ENCODE peak calls at places on chromosomes 1 and 21, in eight cellular contexts. One of them, this sample, is unnamed.

GRCh38 chr1:24111264-24111997 is 504 bp downstream of the MYOM3 start:
- DNase-seq in prostate gland: peak; percentile 50
- DNase-seq in mesenchymal stem cell: no peak
- DNase-seq in neuronal stem cell: no peak
- DNase-seq in SJSA1: no peak
- DNase-seq in K562: no peak
- DNase-seq in upper lobe of right lung: peak; percentile 64
- DNase-seq in mesendoderm: no peak
- DNase-seq in this sample: no peak

GRCh38 chr1:13945856-13946255 is 245.9 kb downstream of the PRDM2 start:
- DNase-seq in mesenchymal stem cell: no peak
- DNase-seq in neuronal stem cell: no peak
- DNase-seq in SJSA1: no peak
- DNase-seq in K562: no peak
- DNase-seq in upper lobe of right lung: no peak
- DNase-seq in prostate gland: no peak
- DNase-seq in mesendoderm: no peak
- DNase-seq in this sample: no peak

GRCh38 chr1:213231795-213232231 is 180.8 kb downstream of the RPS6KC1 start:
- DNase-seq in neuronal stem cell: peak; percentile 20
- DNase-seq in SJSA1: no peak
- DNase-seq in K562: no peak
- DNase-seq in upper lobe of right lung: no peak
- DNase-seq in prostate gland: no peak
- DNase-seq in mesendoderm: peak; percentile 39
- DNase-seq in mesenchymal stem cell: peak; percentile 26
- DNase-seq in this sample: no peak

GRCh38 chr1:50981741-50982140 is 11.7 kb downstream of the CDKN2C start:
- DNase-seq in prostate gland: no peak
- DNase-seq in mesendoderm: no peak
- DNase-seq in upper lobe of right lung: no peak
- DNase-seq in SJSA1: no peak
- DNase-seq in neuronal stem cell: no peak
- DNase-seq in K562: peak; percentile 53
- DNase-seq in mesenchymal stem cell: no peak
- DNase-seq in this sample: no peak

GRCh38 chr1:213376862-213377372 is 325.9 kb downstream of the RPS6KC1 start:
- DNase-seq in prostate gland: no peak
- DNase-seq in neuronal stem cell: no peak
- DNase-seq in mesendoderm: peak; percentile 81
- DNase-seq in SJSA1: no peak
- DNase-seq in K562: no peak
- DNase-seq in mesenchymal stem cell: no peak
- DNase-seq in upper lobe of right lung: no peak
- DNase-seq in this sample: no peak

GRCh38 chr1:42385283-42385682 is 4.7 kb downstream of the RIMKLA start:
- DNase-seq in mesenchymal stem cell: peak; percentile 9
- DNase-seq in prostate gland: no peak
- DNase-seq in SJSA1: no peak
- DNase-seq in K562: no peak
- DNase-seq in mesendoderm: peak; percentile 8
- DNase-seq in neuronal stem cell: no peak
- DNase-seq in upper lobe of right lung: no peak
- DNase-seq in this sample: no peak

GRCh38 chr1:36327421-36328087 is 4.1 kb upstream of the EVA1B start:
- DNase-seq in SJSA1: no peak
- DNase-seq in K562: no peak
- DNase-seq in prostate gland: no peak
- DNase-seq in mesenchymal stem cell: peak; percentile 82
- DNase-seq in mesendoderm: no peak
- DNase-seq in neuronal stem cell: no peak
- DNase-seq in upper lobe of right lung: no peak
- DNase-seq in this sample: no peak

GRCh38 chr1:16617778-16618580 is 4.6 kb upstream of the NBPF1 start:
- DNase-seq in mesenchymal stem cell: no peak
- DNase-seq in SJSA1: peak; percentile 53
- DNase-seq in neuronal stem cell: no peak
- DNase-seq in mesendoderm: no peak
- DNase-seq in prostate gland: no peak
- DNase-seq in upper lobe of right lung: no peak
- DNase-seq in K562: no peak
- DNase-seq in this sample: no peak

GRCh38 chr21:21146587-21147373 is 148.6 kb downstream of the NCAM2 start:
- DNase-seq in mesendoderm: no peak
- DNase-seq in upper lobe of right lung: no peak
- DNase-seq in neuronal stem cell: no peak
- DNase-seq in K562: peak; percentile 96
- DNase-seq in mesenchymal stem cell: no peak
- DNase-seq in prostate gland: no peak
- DNase-seq in SJSA1: no peak
- DNase-seq in this sample: no peak

GRCh38 chr1:28129150-28129549 is 40.7 kb upstream of the EYA3 start:
- DNase-seq in mesenchymal stem cell: peak; percentile 43
- DNase-seq in mesendoderm: no peak
- DNase-seq in K562: no peak
- DNase-seq in upper lobe of right lung: no peak
- DNase-seq in prostate gland: no peak
- DNase-seq in neuronal stem cell: no peak
- DNase-seq in SJSA1: no peak
- DNase-seq in this sample: no peak

GRCh38 chr1:162902372-162902771 is 41.4 kb upstream of the CCDC190 start:
- DNase-seq in neuronal stem cell: no peak
- DNase-seq in SJSA1: no peak
- DNase-seq in mesendoderm: no peak
- DNase-seq in upper lobe of right lung: no peak
- DNase-seq in mesenchymal stem cell: peak; percentile 17
- DNase-seq in prostate gland: no peak
- DNase-seq in K562: no peak
- DNase-seq in this sample: no peak

GRCh38 chr1:23027352-23027907 is 8.2 kb downstream of the KDM1A start:
- DNase-seq in mesenchymal stem cell: no peak
- DNase-seq in neuronal stem cell: no peak
- DNase-seq in SJSA1: no peak
- DNase-seq in upper lobe of right lung: no peak
- DNase-seq in mesendoderm: no peak
- DNase-seq in K562: no peak
- DNase-seq in prostate gland: no peak
- DNase-seq in this sample: no peak

GRCh38 chr1:175073633-175074032 is 6.0 kb downstream of the TNN start:
- DNase-seq in K562: no peak
- DNase-seq in prostate gland: no peak
- DNase-seq in SJSA1: no peak
- DNase-seq in mesenchymal stem cell: no peak
- DNase-seq in neuronal stem cell: no peak
- DNase-seq in mesendoderm: peak; percentile 13
- DNase-seq in upper lobe of right lung: no peak
- DNase-seq in this sample: no peak

GRCh38 chr1:117670996-117671780 is 65.3 kb downstream of the TENT5C start:
- DNase-seq in upper lobe of right lung: no peak
- DNase-seq in K562: no peak
- DNase-seq in mesendoderm: no peak
- DNase-seq in SJSA1: no peak
- DNase-seq in mesenchymal stem cell: no peak
- DNase-seq in prostate gland: no peak
- DNase-seq in neuronal stem cell: no peak
- DNase-seq in this sample: no peak

GRCh38 chr1:93659805-93660479 is 21.7 kb downstream of the BCAR3 start:
- DNase-seq in mesendoderm: no peak
- DNase-seq in neuronal stem cell: no peak
- DNase-seq in prostate gland: no peak
- DNase-seq in upper lobe of right lung: no peak
- DNase-seq in SJSA1: no peak
- DNase-seq in mesenchymal stem cell: peak; percentile 58
- DNase-seq in K562: peak; percentile 50
- DNase-seq in this sample: no peak

GRCh38 chr1:93661829-93662474 is 19.7 kb downstream of the BCAR3 start:
- DNase-seq in mesendoderm: peak; percentile 77
- DNase-seq in SJSA1: peak; percentile 70
- DNase-seq in mesenchymal stem cell: peak; percentile 87
- DNase-seq in neuronal stem cell: no peak
- DNase-seq in prostate gland: no peak
- DNase-seq in upper lobe of right lung: no peak
- DNase-seq in K562: peak; percentile 54
- DNase-seq in this sample: no peak

GRCh38 chr1:93665015-93665414 is 16.6 kb downstream of the BCAR3 start:
- DNase-seq in mesenchymal stem cell: peak; percentile 61
- DNase-seq in upper lobe of right lung: no peak
- DNase-seq in SJSA1: no peak
- DNase-seq in K562: no peak
- DNase-seq in neuronal stem cell: no peak
- DNase-seq in prostate gland: no peak
- DNase-seq in mesendoderm: no peak
- DNase-seq in this sample: no peak

GRCh38 chr1:93663191-93663614 is 18.4 kb downstream of the BCAR3 start:
- DNase-seq in K562: no peak
- DNase-seq in mesendoderm: peak; percentile 62
- DNase-seq in prostate gland: no peak
- DNase-seq in mesenchymal stem cell: no peak
- DNase-seq in SJSA1: no peak
- DNase-seq in neuronal stem cell: no peak
- DNase-seq in upper lobe of right lung: no peak
- DNase-seq in this sample: no peak

DNA sequence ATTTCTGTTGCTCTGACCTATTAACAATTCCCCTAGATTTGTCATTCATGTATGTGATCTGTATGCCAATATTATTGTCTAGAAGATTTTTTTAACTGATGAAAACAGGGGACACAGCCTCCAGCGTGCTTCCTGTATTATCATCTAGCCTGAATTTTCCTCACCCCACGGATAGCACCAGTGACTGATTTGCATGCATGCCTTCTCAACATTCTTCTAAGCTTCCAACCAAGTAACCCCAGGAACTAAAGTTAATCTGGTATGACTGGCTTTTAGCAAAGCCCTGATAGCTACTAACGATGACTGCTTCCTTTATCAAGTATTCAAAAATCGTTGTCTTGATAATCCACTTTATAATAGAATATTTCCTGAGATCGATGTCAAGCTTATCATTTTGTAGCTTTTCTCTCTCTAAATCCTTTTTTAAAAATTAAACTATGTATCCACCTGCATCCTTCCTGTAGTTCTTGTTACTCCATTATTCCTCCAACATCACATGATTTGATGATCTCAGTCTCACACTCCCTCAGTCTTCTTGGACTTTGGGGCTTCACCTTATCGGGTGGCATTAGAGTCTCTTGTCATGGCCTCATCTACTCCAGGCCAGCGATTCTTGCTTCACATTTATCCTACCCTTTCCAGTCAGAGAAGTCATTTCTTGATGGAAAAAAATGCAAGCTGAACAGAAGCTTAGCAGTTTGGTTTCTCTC is 19.0 kb downstream of the BCAR3 start:
- DNase-seq in SJSA1: no peak
- DNase-seq in mesenchymal stem cell: peak; percentile 56
- DNase-seq in neuronal stem cell: no peak
- DNase-seq in prostate gland: no peak
- DNase-seq in K562: no peak
- DNase-seq in mesendoderm: peak; percentile 92
- DNase-seq in upper lobe of right lung: no peak
- DNase-seq in this sample: no peak
- H3K4me1 ChIP-seq in SJSA1: peaks cover 76% of the 10 kb centered on the region
- H3K4me1 ChIP-seq in mesenchymal stem cell: peaks cover 17% of the 10 kb centered on the region
- H3K4me1 ChIP-seq in neuronal stem cell: peaks cover 8% of the 10 kb centered on the region
- H3K4me1 ChIP-seq in prostate gland: peaks cover 2% of the 10 kb centered on the region
- H3K4me1 ChIP-seq in K562: peaks cover 46% of the 10 kb centered on the region
- H3K4me1 ChIP-seq in mesendoderm: peaks cover 33% of the 10 kb centered on the region
- H3K4me1 ChIP-seq in upper lobe of right lung: peaks cover 31% of the 10 kb centered on the region
- H3K4me1 ChIP-seq in this sample: peaks cover 29% of the 10 kb centered on the region

DNA sequence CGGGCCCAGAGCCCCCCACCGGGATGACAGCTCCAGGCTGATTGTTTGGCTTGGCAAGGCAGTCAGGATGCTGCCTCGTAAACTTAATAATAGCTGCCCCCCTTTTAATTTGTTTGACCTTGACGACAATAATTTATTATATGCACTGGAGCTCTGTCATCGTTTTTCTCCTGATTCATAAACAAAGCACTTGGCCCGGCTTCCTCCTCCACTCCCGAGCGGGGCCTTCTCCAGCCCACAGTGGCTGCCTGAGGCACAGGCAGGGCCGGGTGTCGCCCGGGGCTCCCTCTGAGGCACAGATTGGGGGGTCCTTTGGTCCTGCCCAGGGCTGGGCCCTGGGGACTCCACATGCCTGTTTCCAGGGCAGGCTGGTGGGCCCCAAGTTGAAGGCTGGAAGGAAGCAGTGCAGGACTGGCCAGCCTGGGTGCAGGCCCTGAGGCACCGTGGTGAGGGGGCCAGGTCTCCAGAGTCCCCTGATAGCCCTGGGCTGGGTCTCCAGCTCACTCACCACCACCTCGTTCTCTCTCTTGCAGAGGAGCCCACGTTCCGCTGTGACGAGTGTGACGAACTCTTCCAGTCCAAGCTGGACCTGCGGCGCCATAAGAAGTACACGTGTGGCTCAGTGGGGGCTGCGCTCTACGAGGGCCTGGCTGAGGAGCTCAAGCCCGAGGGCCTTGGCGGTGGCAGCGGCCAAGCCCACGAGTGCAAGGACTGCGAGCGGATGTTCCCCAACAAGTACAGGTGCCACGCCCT is 52.0 kb upstream of the ARHGEF16 start:
- DNase-seq in SJSA1: no peak
- DNase-seq in mesendoderm: no peak
- DNase-seq in prostate gland: no peak
- DNase-seq in upper lobe of right lung: no peak
- DNase-seq in K562: no peak
- DNase-seq in mesenchymal stem cell: no peak
- DNase-seq in neuronal stem cell: no peak
- DNase-seq in this sample: no peak
- H3K27ac ChIP-seq in SJSA1: no peak overlapping the region
- H3K27ac ChIP-seq in mesendoderm: no peak overlapping the region
- H3K27ac ChIP-seq in prostate gland: no peak overlapping the region
- H3K27ac ChIP-seq in upper lobe of right lung: no peak overlapping the region
- H3K27ac ChIP-seq in K562: no peak overlapping the region
- H3K27ac ChIP-seq in mesenchymal stem cell: no peak overlapping the region
- H3K27ac ChIP-seq in neuronal stem cell: no peak overlapping the region
- H3K27ac ChIP-seq in this sample: no peak overlapping the region

DNA sequence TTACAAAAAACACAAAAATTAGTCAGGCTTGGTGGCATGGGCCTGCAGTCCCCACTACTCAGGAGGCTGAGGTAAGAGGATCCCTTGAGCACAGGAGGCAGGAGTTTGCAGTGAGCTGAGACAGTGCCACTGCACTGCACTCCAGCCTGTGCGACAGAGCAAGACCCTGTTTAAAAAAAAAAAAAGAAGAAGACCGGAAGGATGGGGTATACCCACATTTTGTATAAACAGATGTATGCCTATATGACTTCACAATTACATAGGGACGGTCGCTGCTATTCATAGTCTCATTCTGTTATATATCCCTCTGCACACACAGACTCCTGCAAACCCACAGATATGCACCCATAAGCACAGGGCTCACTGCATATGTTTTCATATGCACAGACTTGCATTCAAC is 12.7 kb downstream of the LCK start:
- DNase-seq in K562: no peak
- DNase-seq in upper lobe of right lung: no peak
- DNase-seq in neuronal stem cell: no peak
- DNase-seq in SJSA1: no peak
- DNase-seq in mesenchymal stem cell: no peak
- DNase-seq in prostate gland: no peak
- DNase-seq in mesendoderm: no peak
- DNase-seq in this sample: no peak
- H3K4me1 ChIP-seq in K562: peaks cover 9% of the 10 kb centered on the region
- H3K4me1 ChIP-seq in upper lobe of right lung: no peaks in the 10 kb centered on the region
- H3K4me1 ChIP-seq in neuronal stem cell: no peaks in the 10 kb centered on the region
- H3K4me1 ChIP-seq in SJSA1: peaks cover 12% of the 10 kb centered on the region
- H3K4me1 ChIP-seq in mesenchymal stem cell: peaks cover 2% of the 10 kb centered on the region
- H3K4me1 ChIP-seq in prostate gland: no peaks in the 10 kb centered on the region
- H3K4me1 ChIP-seq in mesendoderm: no peaks in the 10 kb centered on the region
- H3K4me1 ChIP-seq in this sample: no peaks in the 10 kb centered on the region

GRCh38 chr1:12593621-12594066 is 24.4 kb downstream of the DHRS3 start:
- DNase-seq in prostate gland: peak; percentile 72
- DNase-seq in mesenchymal stem cell: no peak
- DNase-seq in neuronal stem cell: no peak
- DNase-seq in K562: no peak
- DNase-seq in mesendoderm: no peak
- DNase-seq in upper lobe of right lung: no peak
- DNase-seq in SJSA1: no peak
- DNase-seq in this sample: no peak
- H3K27ac ChIP-seq in prostate gland: peak overlapping the region; percentile 90
- H3K27ac ChIP-seq in mesenchymal stem cell: no peak overlapping the region
- H3K27ac ChIP-seq in neuronal stem cell: no peak overlapping the region
- H3K27ac ChIP-seq in K562: no peak overlapping the region
- H3K27ac ChIP-seq in mesendoderm: no peak overlapping the region
- H3K27ac ChIP-seq in upper lobe of right lung: peak overlapping the region; percentile 51
- H3K27ac ChIP-seq in SJSA1: no peak overlapping the region
- H3K27ac ChIP-seq in this sample: no peak overlapping the region